ENCODE peak calls at places on chromosomes 11 and 22, in seven cellular contexts. One of them, this sample, is unnamed.

GRCh38 chr11:62370743-62371440 is 33.6 kb downstream of the ASRGL1 start:
- DNase-seq in stimulated activated CD8-positive, alpha-beta memory T cell treated with anti-CD3 and anti-CD28 coated beads, Interleukin-4, amount 100 ng/mL, for 4 hours: no peak
- DNase-seq in GDM1: no peak
- DNase-seq in right cardiac atrium: peak; percentile 69
- DNase-seq in AG08395: no peak
- DNase-seq in hepatocyte: no peak
- DNase-seq in NCI-H774: no peak
- DNase-seq in this sample: no peak

GRCh38 chr22:23012081-23012622 is 58.2 kb upstream of the GNAZ start:
- DNase-seq in AG08395: no peak
- DNase-seq in hepatocyte: no peak
- DNase-seq in NCI-H774: no peak
- DNase-seq in GDM1: no peak
- DNase-seq in right cardiac atrium: no peak
- DNase-seq in stimulated activated CD8-positive, alpha-beta memory T cell treated with anti-CD3 and anti-CD28 coated beads, Interleukin-4, amount 100 ng/mL, for 4 hours: no peak
- DNase-seq in this sample: no peak

GRCh38 chr11:41498726-41499125 is 39.3 kb upstream of the LRRC4C start:
- DNase-seq in AG08395: no peak
- DNase-seq in NCI-H774: no peak
- DNase-seq in GDM1: no peak
- DNase-seq in right cardiac atrium: no peak
- DNase-seq in stimulated activated CD8-positive, alpha-beta memory T cell treated with anti-CD3 and anti-CD28 coated beads, Interleukin-4, amount 100 ng/mL, for 4 hours: no peak
- DNase-seq in hepatocyte: peak; percentile 23
- DNase-seq in this sample: no peak

GRCh38 chr11:122673706-122674105 is 18.2 kb downstream of the UBASH3B start:
- DNase-seq in NCI-H774: no peak
- DNase-seq in stimulated activated CD8-positive, alpha-beta memory T cell treated with anti-CD3 and anti-CD28 coated beads, Interleukin-4, amount 100 ng/mL, for 4 hours: no peak
- DNase-seq in AG08395: no peak
- DNase-seq in GDM1: no peak
- DNase-seq in right cardiac atrium: no peak
- DNase-seq in hepatocyte: no peak
- DNase-seq in this sample: no peak

GRCh38 chr22:37425800-37426531 is 1.3 kb downstream of the ELFN2 start:
- DNase-seq in stimulated activated CD8-positive, alpha-beta memory T cell treated with anti-CD3 and anti-CD28 coated beads, Interleukin-4, amount 100 ng/mL, for 4 hours: no peak
- DNase-seq in AG08395: no peak
- DNase-seq in GDM1: no peak
- DNase-seq in right cardiac atrium: peak; percentile 26
- DNase-seq in hepatocyte: peak; percentile 60
- DNase-seq in NCI-H774: no peak
- DNase-seq in this sample: no peak

GRCh38 chr11:68659158-68659921 is 25.0 kb upstream of the GAL start:
- DNase-seq in stimulated activated CD8-positive, alpha-beta memory T cell treated with anti-CD3 and anti-CD28 coated beads, Interleukin-4, amount 100 ng/mL, for 4 hours: no peak
- DNase-seq in hepatocyte: peak; percentile 85
- DNase-seq in GDM1: no peak
- DNase-seq in NCI-H774: peak; percentile 71
- DNase-seq in AG08395: peak; percentile 97
- DNase-seq in right cardiac atrium: peak; percentile 86
- DNase-seq in this sample: no peak

GRCh38 chr11:116955548-116955947 is 118.1 kb upstream of the APOA1 start:
- DNase-seq in AG08395: no peak
- DNase-seq in stimulated activated CD8-positive, alpha-beta memory T cell treated with anti-CD3 and anti-CD28 coated beads, Interleukin-4, amount 100 ng/mL, for 4 hours: no peak
- DNase-seq in right cardiac atrium: no peak
- DNase-seq in hepatocyte: no peak
- DNase-seq in NCI-H774: no peak
- DNase-seq in GDM1: no peak
- DNase-seq in this sample: no peak

GRCh38 chr22:42820075-42820763 is 36.9 kb downstream of the ARFGAP3 start:
- DNase-seq in AG08395: peak; percentile 61
- DNase-seq in hepatocyte: peak; percentile 49
- DNase-seq in stimulated activated CD8-positive, alpha-beta memory T cell treated with anti-CD3 and anti-CD28 coated beads, Interleukin-4, amount 100 ng/mL, for 4 hours: no peak
- DNase-seq in GDM1: no peak
- DNase-seq in right cardiac atrium: no peak
- DNase-seq in NCI-H774: no peak
- DNase-seq in this sample: peak; percentile 43

GRCh38 chr22:38955250-38955775 is 2.1 kb upstream of the APOBEC3A start:
- DNase-seq in GDM1: no peak
- DNase-seq in stimulated activated CD8-positive, alpha-beta memory T cell treated with anti-CD3 and anti-CD28 coated beads, Interleukin-4, amount 100 ng/mL, for 4 hours: no peak
- DNase-seq in hepatocyte: no peak
- DNase-seq in right cardiac atrium: no peak
- DNase-seq in NCI-H774: no peak
- DNase-seq in AG08395: no peak
- DNase-seq in this sample: no peak

GRCh38 chr22:21623402-21623970 is 6.3 kb downstream of the YDJC start:
- DNase-seq in right cardiac atrium: no peak
- DNase-seq in AG08395: no peak
- DNase-seq in NCI-H774: no peak
- DNase-seq in hepatocyte: no peak
- DNase-seq in GDM1: no peak
- DNase-seq in stimulated activated CD8-positive, alpha-beta memory T cell treated with anti-CD3 and anti-CD28 coated beads, Interleukin-4, amount 100 ng/mL, for 4 hours: no peak
- DNase-seq in this sample: no peak

GRCh38 chr11:47907499-47907898 is 59.3 kb upstream of the NUP160 start:
- DNase-seq in right cardiac atrium: no peak
- DNase-seq in NCI-H774: no peak
- DNase-seq in stimulated activated CD8-positive, alpha-beta memory T cell treated with anti-CD3 and anti-CD28 coated beads, Interleukin-4, amount 100 ng/mL, for 4 hours: no peak
- DNase-seq in GDM1: no peak
- DNase-seq in AG08395: no peak
- DNase-seq in hepatocyte: peak; percentile 34
- DNase-seq in this sample: no peak

GRCh38 chr11:33598426-33599069 is 102.1 kb downstream of the C11orf91 start:
- DNase-seq in hepatocyte: no peak
- DNase-seq in GDM1: no peak
- DNase-seq in NCI-H774: peak; percentile 67
- DNase-seq in AG08395: no peak
- DNase-seq in stimulated activated CD8-positive, alpha-beta memory T cell treated with anti-CD3 and anti-CD28 coated beads, Interleukin-4, amount 100 ng/mL, for 4 hours: no peak
- DNase-seq in right cardiac atrium: no peak
- DNase-seq in this sample: no peak

GRCh38 chr11:73342633-73343032 is 33.6 kb upstream of the RELT start:
- DNase-seq in GDM1: no peak
- DNase-seq in right cardiac atrium: peak; percentile 56
- DNase-seq in AG08395: no peak
- DNase-seq in hepatocyte: peak; percentile 57
- DNase-seq in stimulated activated CD8-positive, alpha-beta memory T cell treated with anti-CD3 and anti-CD28 coated beads, Interleukin-4, amount 100 ng/mL, for 4 hours: no peak
- DNase-seq in NCI-H774: no peak
- DNase-seq in this sample: no peak

GRCh38 chr11:66020618-66021357 is 5.5 kb downstream of the CATSPER1 start:
- DNase-seq in AG08395: peak; percentile 89
- DNase-seq in NCI-H774: no peak
- DNase-seq in hepatocyte: no peak
- DNase-seq in stimulated activated CD8-positive, alpha-beta memory T cell treated with anti-CD3 and anti-CD28 coated beads, Interleukin-4, amount 100 ng/mL, for 4 hours: no peak
- DNase-seq in right cardiac atrium: no peak
- DNase-seq in GDM1: peak; percentile 52
- DNase-seq in this sample: no peak

GRCh38 chr11:94151311-94151710 is 22.7 kb downstream of the PANX1 start:
- DNase-seq in stimulated activated CD8-positive, alpha-beta memory T cell treated with anti-CD3 and anti-CD28 coated beads, Interleukin-4, amount 100 ng/mL, for 4 hours: no peak
- DNase-seq in NCI-H774: no peak
- DNase-seq in GDM1: no peak
- DNase-seq in hepatocyte: peak; percentile 49
- DNase-seq in right cardiac atrium: no peak
- DNase-seq in AG08395: no peak
- DNase-seq in this sample: no peak

GRCh38 chr22:31556627-31557203 is 60.4 kb downstream of the SFI1 start:
- DNase-seq in stimulated activated CD8-positive, alpha-beta memory T cell treated with anti-CD3 and anti-CD28 coated beads, Interleukin-4, amount 100 ng/mL, for 4 hours: no peak
- DNase-seq in GDM1: no peak
- DNase-seq in right cardiac atrium: no peak
- DNase-seq in hepatocyte: peak; percentile 52
- DNase-seq in NCI-H774: no peak
- DNase-seq in AG08395: peak; percentile 67
- DNase-seq in this sample: peak; percentile 59

GRCh38 chr22:19885841-19886592 is 31.3 kb upstream of the GNB1L start:
- DNase-seq in stimulated activated CD8-positive, alpha-beta memory T cell treated with anti-CD3 and anti-CD28 coated beads, Interleukin-4, amount 100 ng/mL, for 4 hours: no peak
- DNase-seq in hepatocyte: no peak
- DNase-seq in NCI-H774: no peak
- DNase-seq in AG08395: peak; percentile 31
- DNase-seq in right cardiac atrium: peak; percentile 44
- DNase-seq in GDM1: no peak
- DNase-seq in this sample: no peak

GRCh38 chr22:42614312-42615091 is at the start of gene POLDIP3:
- DNase-seq in NCI-H774: peak; percentile 91
- DNase-seq in right cardiac atrium: peak; percentile 100
- DNase-seq in hepatocyte: peak; percentile 100
- DNase-seq in AG08395: peak; percentile 97
- DNase-seq in stimulated activated CD8-positive, alpha-beta memory T cell treated with anti-CD3 and anti-CD28 coated beads, Interleukin-4, amount 100 ng/mL, for 4 hours: peak; percentile 97
- DNase-seq in GDM1: peak; percentile 97
- DNase-seq in this sample: peak; percentile 97

GRCh38 chr11:69925366-69926196 is 106.4 kb upstream of the FGF3 start:
- DNase-seq in hepatocyte: no peak
- DNase-seq in GDM1: peak; percentile 61
- DNase-seq in AG08395: no peak
- DNase-seq in NCI-H774: no peak
- DNase-seq in right cardiac atrium: peak; percentile 7
- DNase-seq in stimulated activated CD8-positive, alpha-beta memory T cell treated with anti-CD3 and anti-CD28 coated beads, Interleukin-4, amount 100 ng/mL, for 4 hours: no peak
- DNase-seq in this sample: peak; percentile 15

GRCh38 chr11:69380451-69380901 is 86.5 kb downstream of the MYEOV start:
- DNase-seq in stimulated activated CD8-positive, alpha-beta memory T cell treated with anti-CD3 and anti-CD28 coated beads, Interleukin-4, amount 100 ng/mL, for 4 hours: no peak
- DNase-seq in hepatocyte: no peak
- DNase-seq in AG08395: no peak
- DNase-seq in right cardiac atrium: peak; percentile 33
- DNase-seq in GDM1: no peak
- DNase-seq in NCI-H774: no peak
- DNase-seq in this sample: no peak

GRCh38 chr11:12853652-12854296 is 155.3 kb upstream of the RASSF10 start:
- DNase-seq in GDM1: no peak
- DNase-seq in right cardiac atrium: no peak
- DNase-seq in AG08395: no peak
- DNase-seq in stimulated activated CD8-positive, alpha-beta memory T cell treated with anti-CD3 and anti-CD28 coated beads, Interleukin-4, amount 100 ng/mL, for 4 hours: no peak
- DNase-seq in NCI-H774: no peak
- DNase-seq in hepatocyte: peak; percentile 78
- DNase-seq in this sample: no peak

GRCh38 chr22:31753005-31753633 is 700 bp upstream of the DEPDC5 start:
- DNase-seq in NCI-H774: no peak
- DNase-seq in AG08395: no peak
- DNase-seq in stimulated activated CD8-positive, alpha-beta memory T cell treated with anti-CD3 and anti-CD28 coated beads, Interleukin-4, amount 100 ng/mL, for 4 hours: no peak
- DNase-seq in hepatocyte: peak; percentile 79
- DNase-seq in GDM1: no peak
- DNase-seq in right cardiac atrium: peak; percentile 77
- DNase-seq in this sample: no peak

GRCh38 chr11:13038366-13038765 is 29.2 kb downstream of the RASSF10 start:
- DNase-seq in AG08395: no peak
- DNase-seq in NCI-H774: no peak
- DNase-seq in hepatocyte: no peak
- DNase-seq in right cardiac atrium: no peak
- DNase-seq in GDM1: no peak
- DNase-seq in stimulated activated CD8-positive, alpha-beta memory T cell treated with anti-CD3 and anti-CD28 coated beads, Interleukin-4, amount 100 ng/mL, for 4 hours: no peak
- DNase-seq in this sample: no peak

GRCh38 chr11:61587541-61587941 is 6.7 kb upstream of the SYT7 start:
- DNase-seq in AG08395: peak; percentile 68
- DNase-seq in stimulated activated CD8-positive, alpha-beta memory T cell treated with anti-CD3 and anti-CD28 coated beads, Interleukin-4, amount 100 ng/mL, for 4 hours: peak; percentile 12
- DNase-seq in hepatocyte: peak; percentile 81
- DNase-seq in GDM1: no peak
- DNase-seq in right cardiac atrium: peak; percentile 82
- DNase-seq in NCI-H774: peak; percentile 20
- DNase-seq in this sample: peak; percentile 38

GRCh38 chr11:42237701-42238235 is 778.3 kb upstream of the LRRC4C start:
- DNase-seq in NCI-H774: no peak
- DNase-seq in stimulated activated CD8-positive, alpha-beta memory T cell treated with anti-CD3 and anti-CD28 coated beads, Interleukin-4, amount 100 ng/mL, for 4 hours: no peak
- DNase-seq in hepatocyte: no peak
- DNase-seq in GDM1: no peak
- DNase-seq in right cardiac atrium: no peak
- DNase-seq in AG08395: peak; percentile 51
- DNase-seq in this sample: no peak

GRCh38 chr11:72591785-72592490 is 82.3 kb downstream of the PDE2A start:
- DNase-seq in stimulated activated CD8-positive, alpha-beta memory T cell treated with anti-CD3 and anti-CD28 coated beads, Interleukin-4, amount 100 ng/mL, for 4 hours: peak; percentile 50
- DNase-seq in AG08395: no peak
- DNase-seq in right cardiac atrium: peak; percentile 32
- DNase-seq in NCI-H774: no peak
- DNase-seq in hepatocyte: no peak
- DNase-seq in GDM1: no peak
- DNase-seq in this sample: no peak

GRCh38 chr11:116502641-116503061 is 270.1 kb downstream of the BUD13 start:
- DNase-seq in NCI-H774: no peak
- DNase-seq in GDM1: no peak
- DNase-seq in AG08395: no peak
- DNase-seq in stimulated activated CD8-positive, alpha-beta memory T cell treated with anti-CD3 and anti-CD28 coated beads, Interleukin-4, amount 100 ng/mL, for 4 hours: no peak
- DNase-seq in hepatocyte: no peak
- DNase-seq in right cardiac atrium: no peak
- DNase-seq in this sample: no peak

GRCh38 chr11:68749501-68750196 is 1.7 kb downstream of the TESMIN start:
- DNase-seq in GDM1: no peak
- DNase-seq in stimulated activated CD8-positive, alpha-beta memory T cell treated with anti-CD3 and anti-CD28 coated beads, Interleukin-4, amount 100 ng/mL, for 4 hours: no peak
- DNase-seq in NCI-H774: no peak
- DNase-seq in hepatocyte: no peak
- DNase-seq in AG08395: no peak
- DNase-seq in right cardiac atrium: no peak
- DNase-seq in this sample: no peak

GRCh38 chr22:47565607-47566006 is 803.2 kb downstream of the TBC1D22A start:
- DNase-seq in GDM1: no peak
- DNase-seq in right cardiac atrium: no peak
- DNase-seq in NCI-H774: no peak
- DNase-seq in stimulated activated CD8-positive, alpha-beta memory T cell treated with anti-CD3 and anti-CD28 coated beads, Interleukin-4, amount 100 ng/mL, for 4 hours: no peak
- DNase-seq in AG08395: no peak
- DNase-seq in hepatocyte: no peak
- DNase-seq in this sample: no peak

GRCh38 chr11:63747006-63747405 is 21.6 kb downstream of the ZFTA start:
- DNase-seq in NCI-H774: no peak
- DNase-seq in stimulated activated CD8-positive, alpha-beta memory T cell treated with anti-CD3 and anti-CD28 coated beads, Interleukin-4, amount 100 ng/mL, for 4 hours: no peak
- DNase-seq in right cardiac atrium: no peak
- DNase-seq in AG08395: no peak
- DNase-seq in GDM1: no peak
- DNase-seq in hepatocyte: peak; percentile 37
- DNase-seq in this sample: no peak

GRCh38 chr11:68632802-68633201 is 51.5 kb upstream of the GAL start:
- DNase-seq in NCI-H774: peak; percentile 59
- DNase-seq in right cardiac atrium: peak; percentile 64
- DNase-seq in hepatocyte: peak; percentile 78
- DNase-seq in stimulated activated CD8-positive, alpha-beta memory T cell treated with anti-CD3 and anti-CD28 coated beads, Interleukin-4, amount 100 ng/mL, for 4 hours: no peak
- DNase-seq in GDM1: peak; percentile 18
- DNase-seq in AG08395: peak; percentile 37
- DNase-seq in this sample: peak; percentile 19

GRCh38 chr11:12841946-12842630 is 167.0 kb upstream of the RASSF10 start:
- DNase-seq in AG08395: peak; percentile 68
- DNase-seq in hepatocyte: peak; percentile 70
- DNase-seq in stimulated activated CD8-positive, alpha-beta memory T cell treated with anti-CD3 and anti-CD28 coated beads, Interleukin-4, amount 100 ng/mL, for 4 hours: no peak
- DNase-seq in NCI-H774: peak; percentile 66
- DNase-seq in GDM1: no peak
- DNase-seq in right cardiac atrium: no peak
- DNase-seq in this sample: no peak

GRCh38 chr11:111334495-111335123 is 36.3 kb downstream of the POU2AF3 start:
- DNase-seq in right cardiac atrium: no peak
- DNase-seq in hepatocyte: peak; percentile 74
- DNase-seq in GDM1: no peak
- DNase-seq in AG08395: no peak
- DNase-seq in NCI-H774: peak; percentile 83
- DNase-seq in stimulated activated CD8-positive, alpha-beta memory T cell treated with anti-CD3 and anti-CD28 coated beads, Interleukin-4, amount 100 ng/mL, for 4 hours: no peak
- DNase-seq in this sample: no peak

GRCh38 chr11:31060880-31061279 is 308.7 kb downstream of the DCDC1 start:
- DNase-seq in GDM1: no peak
- DNase-seq in stimulated activated CD8-positive, alpha-beta memory T cell treated with anti-CD3 and anti-CD28 coated beads, Interleukin-4, amount 100 ng/mL, for 4 hours: no peak
- DNase-seq in AG08395: peak; percentile 35
- DNase-seq in right cardiac atrium: peak; percentile 59
- DNase-seq in hepatocyte: no peak
- DNase-seq in NCI-H774: no peak
- DNase-seq in this sample: no peak

GRCh38 chr11:66119348-66120133 is 49.5 kb downstream of the PACS1 start:
- DNase-seq in AG08395: peak; percentile 50
- DNase-seq in NCI-H774: no peak
- DNase-seq in GDM1: no peak
- DNase-seq in hepatocyte: peak; percentile 66
- DNase-seq in right cardiac atrium: no peak
- DNase-seq in stimulated activated CD8-positive, alpha-beta memory T cell treated with anti-CD3 and anti-CD28 coated beads, Interleukin-4, amount 100 ng/mL, for 4 hours: no peak
- DNase-seq in this sample: no peak

GRCh38 chr11:111814567-111814966 is 48.4 kb upstream of the PPP2R1B start:
- DNase-seq in stimulated activated CD8-positive, alpha-beta memory T cell treated with anti-CD3 and anti-CD28 coated beads, Interleukin-4, amount 100 ng/mL, for 4 hours: no peak
- DNase-seq in GDM1: no peak
- DNase-seq in right cardiac atrium: no peak
- DNase-seq in NCI-H774: no peak
- DNase-seq in AG08395: no peak
- DNase-seq in hepatocyte: no peak
- DNase-seq in this sample: no peak

GRCh38 chr11:95299078-95299611 is 68.1 kb upstream of the SESN3 start:
- DNase-seq in GDM1: no peak
- DNase-seq in NCI-H774: no peak
- DNase-seq in AG08395: peak; percentile 26
- DNase-seq in stimulated activated CD8-positive, alpha-beta memory T cell treated with anti-CD3 and anti-CD28 coated beads, Interleukin-4, amount 100 ng/mL, for 4 hours: no peak
- DNase-seq in hepatocyte: no peak
- DNase-seq in right cardiac atrium: no peak
- DNase-seq in this sample: no peak

GRCh38 chr11:74932169-74932568 is 16.7 kb downstream of the XRRA1 start:
- DNase-seq in hepatocyte: no peak
- DNase-seq in NCI-H774: no peak
- DNase-seq in GDM1: no peak
- DNase-seq in right cardiac atrium: no peak
- DNase-seq in AG08395: no peak
- DNase-seq in stimulated activated CD8-positive, alpha-beta memory T cell treated with anti-CD3 and anti-CD28 coated beads, Interleukin-4, amount 100 ng/mL, for 4 hours: no peak
- DNase-seq in this sample: no peak

This sample was measured in germinal center.